ENCODE peak calls at places on chromosomes 13 and 19, in seven cellular contexts. C is CD4-positive, alpha-beta T cell; K is aorta; Y is psoas muscle; P is thoracic aorta; F is gastrocnemius medialis; D is CD4-positive, CD25-positive, alpha-beta regulatory T cell. B is an unnamed sample.

GRCh38 chr13:80054806-80055205 is 286.1 kb downstream of the SPRY2 start:
- DNase-seq in P (no peak), C (no peak), D (no peak), F (no peak), Y (no peak), K (no peak), B (no peak)

GRCh38 chr19:31956771-31957170 is 388.6 kb upstream of the ZNF507 start:
- DNase-seq in Y (no peak), D (no peak), C (no peak), F (no peak), P (no peak), K (no peak), B (no peak)

GRCh38 chr19:17681505-17682125 is 6.5 kb downstream of the UNC13A start:
- DNase-seq in P (no peak), F (no peak), K (peak), Y (peak), C (no peak), D (no peak), B (no peak)

GRCh38 chr13:50229935-50230334 is 214.7 kb downstream of the KCNRG start:
- DNase-seq in P (no peak), Y (no peak), D (no peak), K (no peak), C (no peak), F (no peak), B (no peak)

GRCh38 chr13:79988573-79988972 is 352.4 kb downstream of the SPRY2 start:
- DNase-seq in C (no peak), K (no peak), F (no peak), Y (no peak), P (no peak), D (no peak), B (no peak)

GRCh38 chr13:49226613-49227012 is 6.5 kb downstream of the MLNR start:
- DNase-seq in D (no peak), C (no peak), Y (no peak), P (no peak), F (no peak), K (no peak), B (no peak)

GRCh38 chr19:58538257-58539168 is 5.4 kb upstream of the TRIM28 start:
- DNase-seq in P (no peak), C (peak), K (no peak), F (no peak), D (no peak), Y (no peak), B (no peak)

GRCh38 chr19:1945899-1946298 is 4.9 kb downstream of the CSNK1G2 start:
- DNase-seq in Y (peak), C (no peak), D (no peak), F (peak), K (no peak), P (no peak), B (no peak)

GRCh38 chr19:33734913-33735312 is 61.8 kb upstream of the KCTD15 start:
- DNase-seq in K (no peak), C (no peak), Y (no peak), F (no peak), D (no peak), P (no peak), B (no peak)

GRCh38 chr19:47324502-47324901 is 7.5 kb upstream of the C5AR2 start:
- DNase-seq in D (no peak), P (no peak), F (peak), Y (peak), C (no peak), K (no peak), B (peak)

GRCh38 chr19:41064974-41065569 is 23.2 kb upstream of the CYP2A13 start:
- DNase-seq in F (no peak), P (no peak), Y (no peak), D (no peak), C (no peak), K (no peak), B (no peak)

GRCh38 chr13:79227418-79227817 is 178.6 kb downstream of the RBM26 start:
- DNase-seq in D (no peak), P (no peak), K (no peak), Y (no peak), C (no peak), F (no peak), B (no peak)

GRCh38 chr19:5339950-5340636 is 519 bp downstream of the PTPRS start:
- DNase-seq in K (no peak), C (no peak), Y (no peak), P (no peak), F (no peak), D (no peak), B (peak)

GRCh38 chr19:2578911-2579677 is 103.2 kb downstream of the GADD45B start:
- DNase-seq in K (peak), C (peak), Y (peak), P (peak), D (peak), F (peak), B (peak)

GRCh38 chr13:34464011-34464410 is 478.1 kb upstream of the NBEA start:
- DNase-seq in D (no peak), C (no peak), F (no peak), Y (no peak), K (no peak), P (no peak), B (no peak)
- H3K27ac ChIP-seq in D (no peak), C (no peak), F (no peak), Y (no peak), K (no peak), P (no peak), B (no peak)

GRCh38 chr19:53183146-53183545 is 10.0 kb downstream of the ZNF665 start:
- DNase-seq in C (no peak), Y (no peak), K (no peak), P (no peak), F (no peak), D (no peak), B (no peak)
- H3K27ac ChIP-seq in C (no peak), Y (no peak), K (no peak), P (no peak), F (no peak), D (no peak), B (no peak)

DNA sequence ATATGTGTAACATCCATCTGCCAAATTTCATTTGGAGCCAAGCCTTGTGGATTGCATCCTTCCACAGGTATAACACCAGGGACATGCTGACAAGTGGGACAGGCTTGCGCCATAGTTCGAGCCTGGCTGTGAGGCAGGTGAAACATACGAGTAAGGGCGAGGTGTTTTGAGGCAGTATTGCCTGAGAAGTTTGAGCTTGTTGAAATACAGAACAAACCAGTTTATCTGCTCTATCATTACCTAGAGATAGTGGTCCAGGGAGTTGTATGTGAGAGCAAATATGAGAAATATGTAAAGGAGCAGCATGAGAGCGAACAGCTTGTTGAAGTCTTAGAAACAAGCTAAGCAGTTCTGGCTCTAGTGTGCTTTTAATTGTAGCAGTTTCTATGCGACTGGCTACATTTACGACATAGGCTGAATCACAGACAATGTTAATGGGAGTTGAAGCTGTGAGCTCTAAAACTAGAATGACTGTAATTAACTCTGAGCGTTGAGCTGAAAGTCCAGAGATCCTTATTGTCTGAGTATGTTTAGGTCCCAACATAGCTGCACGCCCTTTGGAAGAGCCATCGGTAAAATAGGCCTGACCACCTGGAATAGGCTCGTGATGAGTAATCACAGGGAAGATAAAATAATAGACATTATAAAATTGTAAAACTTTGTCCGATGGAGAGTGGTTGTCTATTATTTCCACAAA is 8.2 kb downstream of the ZNF439 start:
- DNase-seq in Y (no peak), K (no peak), D (no peak), P (no peak), C (no peak), F (no peak), B (no peak)
- H3K27ac ChIP-seq in Y (no peak), K (no peak), D (no peak), P (no peak), C (no peak), F (no peak), B (no peak)

GRCh38 chr13:99375806-99376080 is 68.5 kb upstream of the GPR183 start:
- DNase-seq in K (no peak), C (no peak), F (no peak), D (no peak), Y (no peak), P (no peak), B (no peak)
- H3K27ac ChIP-seq in K (no peak), C (peak), F (no peak), D (no peak), Y (no peak), P (no peak), B (no peak)

GRCh38 chr13:23811366-23812027 is 77.7 kb downstream of the MIPEP start:
- DNase-seq in P (no peak), D (no peak), K (no peak), F (no peak), C (no peak), Y (no peak), B (no peak)

GRCh38 chr13:23813635-23814034 is 75.6 kb downstream of the MIPEP start:
- DNase-seq in Y (no peak), P (no peak), C (no peak), K (no peak), F (no peak), D (no peak), B (no peak)

GRCh38 chr13:23806874-23807522 is 82.2 kb downstream of the MIPEP start:
- DNase-seq in P (no peak), F (no peak), C (no peak), K (no peak), Y (no peak), D (no peak), B (no peak)

GRCh38 chr13:23808803-23809202 is 80.4 kb downstream of the MIPEP start:
- DNase-seq in P (no peak), Y (no peak), K (no peak), F (no peak), C (no peak), D (no peak), B (no peak)

GRCh38 chr13:23810842-23811241 is 78.4 kb downstream of the MIPEP start:
- DNase-seq in F (no peak), K (no peak), P (no peak), Y (no peak), D (no peak), C (no peak), B (no peak)
- H3K27ac ChIP-seq in F (no peak), K (no peak), P (no peak), Y (no peak), D (no peak), C (no peak), B (no peak)

DNA sequence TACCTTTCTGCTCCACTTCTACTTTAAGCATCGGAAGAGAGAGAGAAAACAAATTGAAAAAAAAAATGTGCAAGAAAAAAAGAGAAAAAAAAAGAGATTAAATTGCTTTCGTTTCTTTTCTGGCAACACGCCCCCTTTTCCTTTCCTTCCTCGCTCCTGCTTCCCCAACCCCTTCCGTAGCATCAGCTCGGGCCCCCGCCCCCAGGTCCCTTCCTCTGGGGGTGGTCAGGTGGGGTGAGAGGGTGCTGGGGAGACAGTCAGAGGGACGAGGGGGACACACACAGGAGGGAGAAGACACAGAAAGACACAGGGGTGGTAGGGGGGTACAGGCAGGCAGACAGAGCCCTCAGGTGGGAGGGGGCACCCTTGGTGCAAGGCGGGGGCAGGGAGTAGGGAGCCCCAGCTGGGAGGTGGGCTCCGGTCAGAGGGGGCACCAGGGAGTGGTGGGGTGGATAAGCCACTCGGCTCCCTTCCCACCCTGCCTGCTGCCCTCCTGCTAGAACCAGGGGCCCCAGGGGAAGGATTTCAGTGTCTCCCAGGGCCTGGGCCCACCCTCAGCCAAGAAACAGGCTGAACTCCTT is 30.7 kb upstream of the ASF1B start:
- DNase-seq in K (no peak), D (no peak), F (no peak), P (no peak), C (no peak), Y (no peak), B (no peak)
- H3K27ac ChIP-seq in K (no peak), D (peak), F (no peak), P (no peak), C (peak), Y (no peak), B (no peak)

GRCh38 chr19:49635530-49636229 is 4.3 kb downstream of the RRAS start:
- DNase-seq in C (no peak), D (no peak), K (no peak), P (no peak), Y (no peak), F (no peak), B (no peak)
- H3K27ac ChIP-seq in C (no peak), D (no peak), K (no peak), P (no peak), Y (peak), F (peak), B (no peak)

GRCh38 chr13:31881495-31881882 is 142.2 kb downstream of the RXFP2 start:
- DNase-seq in D (no peak), F (no peak), Y (no peak), C (no peak), P (no peak), K (no peak), B (no peak)
- H3K27ac ChIP-seq in D (no peak), F (peak), Y (no peak), C (no peak), P (no peak), K (no peak), B (no peak)

B was measured in substantia nigra.